ENCODE peak calls at places on chromosome 9, in four cellular contexts. R, D, W and K are unnamed samples.

GRCh38 chr9:86721843-86722705 is 225.2 kb downstream of the GAS1 start:
- DNase-seq in R (no peak), W (no peak), D (no peak), K (no peak)

GRCh38 chr9:94554439-94555331 is at the start of gene PCAT7:
- DNase-seq in W (peak; percentile 87), R (peak; percentile 89), D (no peak), K (peak; percentile 21)

GRCh38 chr9:107425110-107426025 is 64.2 kb downstream of the KLF4 start:
- DNase-seq in W (peak; percentile 83), R (peak; percentile 85), D (peak; percentile 6), K (peak; percentile 76)

GRCh38 chr9:92704528-92704927 is 34.6 kb upstream of the IPPK start:
- DNase-seq in R (no peak), W (no peak), D (no peak), K (no peak)

GRCh38 chr9:137989156-137989555 is 111.6 kb downstream of the CACNA1B start:
- DNase-seq in R (no peak), D (no peak), W (no peak), K (no peak)

GRCh38 chr9:37284631-37285030 is 137.9 kb upstream of the GRHPR start:
- DNase-seq in D (no peak), W (no peak), R (no peak), K (no peak)

GRCh38 chr9:88748566-88749238 is 213.7 kb downstream of the NXNL2 start:
- DNase-seq in W (no peak), R (no peak), D (no peak), K (peak; percentile 54)

GRCh38 chr9:2985343-2985742 is 141.4 kb upstream of the PUM3 start:
- DNase-seq in R (no peak), D (no peak), W (no peak), K (no peak)

GRCh38 chr9:36950389-36950788 is 83.7 kb downstream of the PAX5 start:
- DNase-seq in W (no peak), R (peak; percentile 38), D (no peak), K (no peak)

GRCh38 chr9:131495726-131496292 is 6.9 kb upstream of the POMT1 start:
- DNase-seq in W (no peak), R (no peak), D (no peak), K (no peak)

GRCh38 chr9:37840560-37841194 is 40.1 kb downstream of the DCAF10 start:
- DNase-seq in R (no peak), W (no peak), D (no peak), K (no peak)

GRCh38 chr9:99999797-100000196 is 93.3 kb downstream of the STX17 start:
- DNase-seq in R (no peak), D (no peak), W (no peak), K (no peak)

GRCh38 chr9:21994996-21995651 is 533 bp downstream of the CDKN2B-AS1 start:
- DNase-seq in D (peak; percentile 70), W (peak; percentile 87), R (peak; percentile 91), K (peak; percentile 65)

GRCh38 chr9:91710148-91710547 is 239.9 kb downstream of the ROR2 start:
- DNase-seq in D (no peak), W (no peak), R (no peak), K (no peak)

GRCh38 chr9:89604463-89605180 is at the start of gene GADD45G:
- DNase-seq in R (peak; percentile 98), D (peak; percentile 79), W (peak; percentile 95), K (peak; percentile 88)

GRCh38 chr9:23663536-23663935 is 162.5 kb downstream of the ELAVL2 start:
- DNase-seq in D (no peak), W (no peak), R (no peak), K (no peak)

GRCh38 chr9:69180670-69181069 is 6.6 kb downstream of the TJP2 start:
- DNase-seq in R (no peak), W (no peak), D (peak; percentile 28), K (no peak)

GRCh38 chr9:83535736-83536135 is 2.5 kb downstream of the FRMD3 start:
- DNase-seq in D (no peak), W (no peak), R (peak; percentile 63), K (no peak)

GRCh38 chr9:132669636-132670358 is at the start of gene DDX31:
- DNase-seq in D (peak; percentile 84), R (peak; percentile 89), W (peak; percentile 86), K (peak; percentile 88)

DNA sequence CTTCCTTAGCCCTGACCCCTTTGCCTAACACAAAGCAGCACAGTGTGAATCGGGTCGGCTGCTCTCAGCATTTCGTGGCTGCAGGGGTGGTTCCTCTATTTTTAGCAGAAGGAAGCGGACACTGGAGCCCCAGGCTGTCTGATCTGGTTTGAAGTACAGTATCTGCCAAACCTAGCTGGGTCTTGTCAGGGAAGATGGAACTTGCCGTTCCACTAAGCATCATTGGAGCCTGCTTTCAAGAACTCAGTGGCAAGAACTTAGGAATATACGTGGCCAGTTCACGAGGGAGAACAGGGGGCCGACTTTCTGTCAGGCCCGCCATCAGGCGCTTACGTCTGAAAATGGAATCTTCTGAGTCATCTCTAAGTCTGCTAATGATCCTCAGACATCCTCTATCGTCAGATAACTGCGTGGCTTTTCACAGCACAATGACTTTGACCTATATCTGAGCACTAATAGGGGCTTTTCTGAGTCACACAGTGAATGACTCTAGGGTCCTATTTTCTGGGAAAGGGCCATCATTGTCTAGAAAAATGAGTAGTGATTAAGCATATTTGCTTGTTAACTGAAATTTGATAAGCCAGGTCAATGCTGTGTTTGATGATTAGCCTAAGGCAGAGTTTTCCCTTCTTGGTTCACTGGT is 43.3 kb upstream of the NCS1 start:
- DNase-seq in W (no peak), D (peak; percentile 46), R (no peak), K (peak; percentile 71)
- H3K4me3 ChIP-seq in W (no peak overlapping the region), D (peak overlapping the region; percentile 81), R (no peak overlapping the region), K (no peak overlapping the region)

GRCh38 chr9:134336174-134336705 is 10.0 kb downstream of the RXRA start:
- DNase-seq in R (no peak), D (no peak), W (no peak), K (no peak)

GRCh38 chr9:134338394-134339182 is 12.3 kb downstream of the RXRA start:
- DNase-seq in D (no peak), R (no peak), W (no peak), K (no peak)

GRCh38 chr9:134337469-134337868 is 11.2 kb downstream of the RXRA start:
- DNase-seq in R (no peak), D (no peak), W (no peak), K (no peak)

GRCh38 chr9:134335490-134336173 is 9.4 kb downstream of the RXRA start:
- DNase-seq in W (no peak), R (no peak), D (no peak), K (peak; percentile 70)

DNA sequence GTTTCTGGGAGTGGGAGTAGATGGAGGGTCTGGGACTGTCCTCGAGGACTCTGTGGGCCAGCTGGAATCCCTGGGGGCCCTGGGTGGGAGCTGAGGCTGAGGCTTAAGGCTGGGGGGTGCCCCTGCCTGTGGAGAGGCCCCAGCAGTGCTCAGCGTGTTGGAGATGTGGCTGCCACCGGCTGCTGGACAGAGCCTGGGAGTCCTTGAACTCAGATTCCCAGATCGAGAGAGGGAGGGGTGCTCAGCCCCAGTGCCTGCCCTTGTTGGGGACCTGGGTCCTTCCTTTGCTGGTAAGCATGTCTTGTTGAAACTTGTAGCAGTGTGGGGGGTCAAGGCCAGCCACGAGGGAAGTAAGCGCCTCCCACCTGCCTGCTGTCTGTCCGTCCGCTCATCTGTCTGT is 10.7 kb downstream of the RXRA start:
- DNase-seq in D (no peak), R (no peak), W (no peak), K (no peak)
- H3K4me1 ChIP-seq in D (no peaks in the 10 kb centered on the region), R (no peaks in the 10 kb centered on the region), W (no peaks in the 10 kb centered on the region), K (peaks cover 83% of the 10 kb centered on the region)

GRCh38 chr9:120868339-120868675 is 8.7 kb downstream of the PHF19 start:
- DNase-seq in D (no peak), W (no peak), R (no peak), K (no peak)

GRCh38 chr9:120870206-120870605 is 6.8 kb downstream of the PHF19 start:
- DNase-seq in R (no peak), W (no peak), D (no peak), K (no peak)

GRCh38 chr9:120869726-120870125 is 7.3 kb downstream of the PHF19 start:
- DNase-seq in D (no peak), W (no peak), R (no peak), K (peak; percentile 19)

GRCh38 chr9:120868676-120869359 is 8.2 kb downstream of the PHF19 start:
- DNase-seq in W (peak; percentile 100), D (peak; percentile 94), R (peak; percentile 99), K (peak; percentile 95)

DNA sequence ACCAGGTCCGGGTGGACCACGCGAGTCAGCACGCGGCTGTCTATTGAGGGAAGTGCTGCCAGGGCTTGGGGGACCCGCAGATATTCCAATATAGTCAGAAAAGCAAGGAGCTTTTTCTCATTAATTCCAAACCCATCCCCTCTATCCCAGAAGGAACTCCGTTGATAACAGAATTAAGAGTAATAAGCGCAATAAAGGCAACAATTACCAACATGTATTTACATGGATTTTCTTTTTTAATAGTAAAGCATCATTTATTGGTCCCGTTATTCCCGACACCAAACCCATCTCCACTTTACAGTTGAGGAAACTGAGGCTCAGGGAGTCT is 7.7 kb downstream of the PHF19 start:
- DNase-seq in W (no peak), D (no peak), R (no peak), K (no peak)
- H3K4me3 ChIP-seq in W (peak overlapping the region; percentile 32), D (peak overlapping the region; percentile 53), R (peak overlapping the region; percentile 72), K (peak overlapping the region; percentile 65)

DNA sequence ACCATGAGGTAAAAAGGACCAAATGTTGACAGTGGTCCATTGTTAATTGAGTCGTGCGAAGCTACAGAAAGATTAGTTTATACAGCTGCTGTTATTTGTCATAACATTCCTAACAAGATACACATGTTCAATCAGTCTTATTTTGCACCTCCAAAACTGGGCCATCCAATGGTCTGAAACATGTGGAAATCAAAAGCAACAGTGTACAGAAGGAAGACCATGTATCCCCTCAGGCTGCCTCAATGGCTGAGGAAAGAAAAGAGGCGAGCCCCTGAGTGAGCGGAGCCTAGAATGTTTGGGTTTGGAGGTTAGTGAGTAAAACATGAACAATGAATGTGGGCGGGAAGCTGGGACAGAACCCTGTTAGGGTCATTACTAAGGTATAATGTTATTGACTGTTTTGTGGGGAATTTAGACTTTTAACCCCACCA is 35.6 kb downstream of the NFIB start:
- DNase-seq in W (no peak), D (no peak), R (no peak), K (no peak)
- H3K4me1 ChIP-seq in W (peaks cover 45% of the 10 kb centered on the region), D (no peaks in the 10 kb centered on the region), R (peaks cover 36% of the 10 kb centered on the region), K (peaks cover 59% of the 10 kb centered on the region)

DNA sequence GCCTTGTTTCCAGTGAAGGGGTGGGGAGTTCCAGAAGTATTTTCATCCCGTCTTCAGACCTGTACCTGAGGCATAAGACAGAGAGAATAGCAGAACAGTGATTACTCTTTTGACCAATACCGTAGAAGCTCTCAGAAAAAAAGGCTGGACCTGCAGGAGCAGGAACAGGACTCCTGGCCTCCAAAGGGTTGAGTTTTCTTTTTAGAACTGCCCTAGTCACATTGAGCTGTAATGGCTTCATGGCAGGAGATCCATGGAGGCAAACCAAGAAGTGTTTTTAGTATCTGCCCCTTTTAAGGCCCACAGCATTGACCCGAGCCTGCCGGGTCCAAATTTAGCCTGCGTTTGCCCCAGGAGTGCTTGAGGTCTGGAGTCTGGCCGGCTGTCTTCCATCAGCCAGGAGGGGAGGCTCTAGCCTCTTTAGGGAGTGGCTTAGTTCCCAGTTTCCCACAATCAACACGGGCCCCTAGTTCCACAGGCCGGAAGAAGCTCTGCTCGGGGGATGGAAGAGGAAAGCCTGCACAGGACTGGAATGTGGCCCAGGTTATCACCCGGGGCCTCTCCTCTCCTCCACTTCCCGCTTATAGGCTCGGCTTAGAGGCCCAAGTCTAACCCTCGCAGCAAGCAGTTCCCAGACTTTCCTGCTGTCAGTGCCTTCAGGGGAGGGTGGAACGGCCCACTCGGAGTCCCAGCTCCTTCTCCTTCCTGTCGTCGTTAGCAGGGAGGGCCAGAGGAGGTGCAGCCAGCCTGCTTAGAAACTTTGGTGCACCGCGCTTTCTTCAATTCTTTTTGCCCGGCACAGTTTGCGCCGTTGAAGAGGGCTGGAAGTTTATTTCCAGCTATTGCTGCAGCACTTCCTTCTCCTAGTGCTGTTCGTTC is 80.7 kb downstream of the C9orf152 start:
- DNase-seq in D (no peak), W (no peak), R (peak; percentile 77), K (peak; percentile 90)
- H3K4me3 ChIP-seq in D (no peak overlapping the region), W (no peak overlapping the region), R (no peak overlapping the region), K (peak overlapping the region; percentile 53)